ENCODE peak calls at places on chromosomes 7 and 10, in four cellular contexts. J, S, D and P are unnamed samples.

GRCh38 chr10:117168729-117169128 is 28.6 kb upstream of the KCNK18 start:
- DNase-seq in D (no peak), S (no peak), J (no peak), P (no peak)

GRCh38 chr7:128831178-128831993 is 1.2 kb downstream of the FLNC start:
- DNase-seq in S (peak), J (peak), D (no peak), P (peak)

GRCh38 chr7:29207469-29207868 is 12.9 kb downstream of the CHN2 start:
- DNase-seq in D (peak), J (peak), S (no peak), P (peak)

GRCh38 chr10:94902570-94902969 is 35.9 kb upstream of the CYP2C9 start:
- DNase-seq in J (no peak), D (no peak), S (no peak), P (no peak)

GRCh38 chr10:97025613-97026242 is 160.0 kb downstream of the SLIT1 start:
- DNase-seq in S (peak), D (peak), J (peak), P (peak)

GRCh38 chr7:143492043-143492471 is 14.4 kb downstream of the TAS2R41 start:
- DNase-seq in J (peak), D (no peak), S (no peak), P (peak)

GRCh38 chr10:62015994-62016393 is 114.5 kb downstream of the ARID5B start:
- DNase-seq in S (no peak), J (peak), D (no peak), P (peak)

GRCh38 chr10:31604141-31604540 is 285.1 kb downstream of the ZEB1 start:
- DNase-seq in D (no peak), S (no peak), J (peak), P (no peak)

GRCh38 chr7:116138202-116138801 is 72.0 kb upstream of the TES start:
- DNase-seq in D (peak), S (no peak), J (peak), P (peak)

GRCh38 chr10:110620108-110620719 is 23.9 kb upstream of the RBM20 start:
- DNase-seq in D (no peak), J (no peak), S (no peak), P (no peak)

GRCh38 chr10:8055420-8056349 is 1.2 kb downstream of the GATA3 start:
- DNase-seq in S (no peak), J (no peak), D (peak), P (no peak)

GRCh38 chr10:17737021-17737965 is 14.7 kb upstream of the TMEM236 start:
- DNase-seq in J (peak), S (no peak), D (no peak), P (peak)

GRCh38 chr7:152504367-152504766 is 68.6 kb upstream of the KMT2C start:
- DNase-seq in J (no peak), D (no peak), S (no peak), P (no peak)

GRCh38 chr10:97534746-97535367 is 36.1 kb downstream of the UBTD1 start:
- DNase-seq in J (peak), D (peak), S (no peak), P (peak)

GRCh38 chr10:34537629-34538231 is 277.4 kb downstream of the PARD3 start:
- DNase-seq in D (no peak), J (no peak), S (no peak), P (no peak)

GRCh38 chr7:48384180-48384752 is 213.0 kb downstream of the ABCA13 start:
- DNase-seq in D (no peak), S (no peak), J (no peak), P (no peak)

GRCh38 chr7:128260069-128260468 is 19.0 kb downstream of the LEP start:
- DNase-seq in S (no peak), D (no peak), J (no peak), P (no peak)

GRCh38 chr10:17643339-17643754 is 604 bp upstream of the STAM start:
- DNase-seq in J (peak), S (peak), D (no peak), P (peak)

GRCh38 chr7:142864980-142865747 is 10.3 kb downstream of the EPHB6 start:
- DNase-seq in D (no peak), S (no peak), J (no peak), P (no peak)

GRCh38 chr7:107387077-107387476 is 82.8 kb upstream of the GPR22 start:
- DNase-seq in D (no peak), S (no peak), J (peak), P (peak)

GRCh38 chr10:51815723-51816122 is 116.3 kb upstream of the CSTF2T start:
- DNase-seq in D (no peak), J (no peak), S (no peak), P (no peak)

GRCh38 chr10:93991596-93992284 is 2.0 kb upstream of the PLCE1 start:
- DNase-seq in S (peak), J (peak), D (no peak), P (peak)

DNA sequence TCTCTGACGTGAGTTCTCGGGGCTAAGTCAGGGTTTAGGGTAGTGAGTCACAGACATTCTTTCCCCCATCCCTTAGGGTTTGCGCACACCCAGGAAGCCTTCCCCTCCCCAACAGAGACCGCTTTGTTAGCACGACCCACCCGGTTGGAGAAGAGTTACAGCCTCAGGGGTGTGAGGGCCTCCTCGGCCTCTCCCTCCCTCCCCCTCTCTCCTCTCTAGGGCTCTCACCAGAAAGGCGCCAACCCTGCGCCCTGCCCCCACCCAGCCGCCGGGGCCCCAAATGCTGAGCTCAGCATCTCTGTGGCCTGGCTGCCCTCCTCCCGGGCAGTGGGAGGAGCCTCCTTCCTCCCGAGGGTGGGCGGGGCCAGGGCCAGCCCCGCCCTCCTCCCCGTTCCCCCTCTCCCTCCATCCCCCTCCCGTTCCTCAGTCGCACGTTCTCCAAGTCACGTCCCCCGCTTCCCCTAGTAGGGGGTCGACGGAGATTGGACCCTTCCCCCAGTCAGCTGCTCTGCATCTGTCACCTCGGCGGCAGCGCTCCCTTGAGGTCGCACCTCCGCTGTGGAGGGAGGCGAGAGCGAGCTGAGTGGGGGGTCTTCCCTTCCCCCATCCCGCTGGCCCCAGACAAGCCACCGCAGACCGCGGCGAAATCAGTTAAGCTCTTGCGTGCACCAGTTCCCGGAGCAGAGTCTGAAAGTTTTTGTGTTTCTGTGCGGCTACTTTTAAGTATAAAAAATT is 13.0 kb upstream of the DDIT4 start:
- DNase-seq in J (peak), S (peak), D (peak), P (peak)
- TF ChIP-seq CTCF in J (peak), S (no peak), D (peak), P (peak)

GRCh38 chr7:105677803-105678583 is 96.7 kb upstream of the EFCAB10 start:
- DNase-seq in S (peak), D (peak), J (no peak), P (no peak)
- H3K4me3 ChIP-seq in S (peak), D (peak), J (no peak), P (no peak)

GRCh38 chr10:125734823-125735222 is 15.3 kb downstream of the EDRF1 start:
- DNase-seq in S (no peak), J (peak), D (no peak), P (no peak)
- TF ChIP-seq CTCF in S (no peak), J (no peak), D (peak), P (no peak)

GRCh38 chr10:92697663-92698511 is 8.1 kb downstream of the HHEX start:
- DNase-seq in J (no peak), S (no peak), D (no peak), P (no peak)

GRCh38 chr10:92695679-92696605 is 6.2 kb downstream of the HHEX start:
- DNase-seq in S (no peak), D (no peak), J (peak), P (peak)

GRCh38 chr10:92699193-92699517 is 9.4 kb downstream of the HHEX start:
- DNase-seq in J (no peak), D (no peak), S (no peak), P (no peak)

GRCh38 chr10:92699518-92700272 is 9.9 kb downstream of the HHEX start:
- DNase-seq in S (peak), D (peak), J (peak), P (peak)

DNA sequence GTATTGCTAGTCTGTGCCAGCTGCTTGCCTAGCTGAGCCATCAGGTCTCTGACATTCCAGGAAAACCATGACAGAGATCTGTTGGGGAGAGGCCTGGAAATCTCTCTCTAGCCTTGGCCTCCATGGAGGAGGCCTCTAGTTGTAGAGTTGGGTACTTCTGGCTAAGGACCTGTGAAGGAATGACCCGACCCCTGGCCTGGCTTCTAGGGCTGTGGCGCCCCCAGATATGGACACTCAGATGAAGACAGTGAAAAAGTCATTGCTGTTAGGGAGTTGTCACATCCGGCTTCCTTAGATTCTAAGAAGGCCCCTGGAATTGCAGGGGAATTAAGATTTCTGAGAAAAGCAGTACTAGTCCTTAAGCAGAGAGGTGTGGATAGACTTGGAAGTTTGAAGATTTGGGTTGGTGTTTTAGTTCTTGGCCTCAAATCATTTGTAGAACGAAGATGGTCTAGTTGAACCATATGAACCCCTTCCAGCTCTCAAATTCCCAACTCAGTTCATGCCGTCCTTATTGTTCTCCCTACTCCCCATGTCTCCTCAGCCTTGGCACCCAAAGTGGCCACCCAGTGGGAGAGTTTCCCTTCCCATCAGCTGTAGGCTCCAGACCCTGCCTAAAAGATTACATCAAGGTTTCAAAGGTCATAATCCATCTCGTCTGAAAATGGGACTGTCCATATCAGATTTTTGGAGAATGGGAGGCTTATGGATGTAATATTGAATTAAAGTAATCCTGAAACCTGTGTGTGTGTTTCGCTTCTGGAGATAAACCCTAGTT is 7.0 kb downstream of the HHEX start:
- DNase-seq in S (no peak), D (no peak), J (no peak), P (no peak)
- H3K4me3 ChIP-seq in S (no peak), D (no peak), J (no peak), P (no peak)

GRCh38 chr7:130896051-130896881 is 162.3 kb upstream of the KLF14 start:
- DNase-seq in D (no peak), J (peak), S (no peak), P (peak)
- TF ChIP-seq CTCF in D (peak), J (peak), S (no peak), P (peak)

DNA sequence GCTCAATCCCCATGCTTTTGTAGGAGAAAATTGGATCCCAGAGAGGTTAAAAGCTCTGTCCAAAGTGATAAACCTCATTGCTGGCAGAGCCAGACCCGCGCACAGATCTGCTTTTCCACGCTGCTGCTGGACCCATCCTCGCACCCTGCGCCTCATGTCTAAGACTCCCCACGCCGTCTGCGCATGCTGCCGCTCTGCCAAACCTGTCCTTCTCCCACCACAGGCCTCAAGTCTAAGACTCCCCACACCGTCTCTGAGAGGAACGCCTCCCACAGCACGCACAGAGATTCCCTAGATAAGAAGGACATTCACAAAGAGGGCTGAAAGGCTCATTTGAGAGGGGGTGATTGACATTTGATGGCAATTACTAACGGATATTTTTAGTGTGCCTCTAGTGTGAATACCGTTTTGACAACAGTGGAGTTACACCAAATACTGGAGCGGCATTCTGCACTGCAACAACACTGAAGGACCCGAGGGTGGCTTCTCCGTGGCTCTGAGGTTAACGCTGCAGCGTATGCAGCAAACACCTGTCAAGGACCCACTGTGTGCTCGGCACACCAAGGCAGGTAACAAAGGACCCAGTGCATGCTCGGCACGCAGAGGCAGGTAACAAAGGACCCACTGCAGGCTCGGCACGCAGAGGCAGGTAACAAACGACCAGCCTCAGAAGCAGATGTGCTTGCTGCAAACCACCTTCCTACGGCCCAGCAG is 231.4 kb downstream of the DNAJB6 start:
- DNase-seq in D (no peak), S (no peak), J (no peak), P (no peak)
- H3K4me3 ChIP-seq in D (no peak), S (peak), J (peak), P (peak)

GRCh38 chr10:5649746-5650145 is 16.6 kb downstream of the ASB13 start:
- DNase-seq in J (no peak), S (no peak), D (no peak), P (no peak)
- TF ChIP-seq CTCF in J (no peak), S (no peak), D (no peak), P (no peak)

GRCh38 chr7:2451171-2452073 is 24.8 kb downstream of the GRIFIN start:
- DNase-seq in D (peak), S (peak), J (peak), P (peak)

GRCh38 chr7:2452643-2453270 is 23.4 kb downstream of the GRIFIN start:
- DNase-seq in S (no peak), D (no peak), J (no peak), P (no peak)

GRCh38 chr7:2450198-2451107 is 25.7 kb downstream of the GRIFIN start:
- DNase-seq in D (no peak), J (no peak), S (no peak), P (no peak)

GRCh38 chr7:2446676-2447075 is 29.5 kb downstream of the GRIFIN start:
- DNase-seq in J (no peak), S (no peak), D (no peak), P (no peak)

GRCh38 chr7:2452074-2452507 is 24.1 kb downstream of the GRIFIN start:
- DNase-seq in D (no peak), S (peak), J (no peak), P (no peak)
- H3K4me3 ChIP-seq in D (no peak), S (peak), J (no peak), P (no peak)

GRCh38 chr7:108515013-108515412 is 10.9 kb downstream of the PNPLA8 start:
- DNase-seq in D (no peak), S (no peak), J (peak), P (no peak)
- TF ChIP-seq CTCF in D (no peak), S (no peak), J (no peak), P (no peak)

DNA sequence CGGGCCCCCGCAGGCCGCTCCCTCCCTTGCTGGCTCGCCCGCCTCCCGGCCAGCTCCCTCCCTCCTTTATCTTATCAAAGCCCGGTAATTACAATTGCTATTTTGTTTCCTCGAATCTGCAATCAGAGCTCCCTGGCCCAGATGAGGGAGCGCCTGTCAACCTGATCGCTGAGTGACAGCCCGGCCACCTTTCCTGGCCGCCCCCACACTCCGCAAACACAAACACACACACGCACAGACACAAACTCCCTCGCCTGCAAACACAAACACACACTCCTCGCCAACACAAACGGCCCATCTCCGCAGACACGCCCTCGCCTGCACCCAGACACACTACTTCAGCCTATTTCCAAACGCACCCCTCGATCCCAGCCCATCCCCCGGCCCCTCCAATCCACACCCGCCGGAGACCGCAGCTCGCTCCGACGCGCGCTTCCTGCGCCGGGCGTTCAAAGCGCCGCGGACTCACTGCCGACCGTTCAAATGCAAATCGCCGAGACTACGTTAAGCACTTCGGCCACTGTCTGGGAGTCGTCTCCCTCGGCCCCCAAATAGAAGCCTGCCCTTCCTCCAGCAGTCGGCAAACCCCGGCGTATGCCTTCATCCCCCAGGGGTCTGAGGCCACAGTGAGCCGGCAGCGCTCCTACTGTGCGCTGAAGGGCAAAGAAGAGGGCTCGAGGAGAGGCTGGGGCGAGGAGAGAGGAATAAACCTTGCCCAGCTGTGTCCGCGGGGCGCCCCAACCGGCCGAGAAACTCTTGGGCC is 3.0 kb upstream of the FGF8 start:
- DNase-seq in S (peak), J (peak), D (no peak), P (peak)
- H3K4me3 ChIP-seq in S (peak), J (peak), D (no peak), P (peak)